ENCODE peak calls at places on chromosomes 2 and 18, in five cellular contexts. One of them, this sample, is unnamed. For H3K36me3, the result is how much of the 10 kb centered on the place peaks cover.

GRCh38 chr18:74250131-74250530 is 41.6 kb downstream of the CYB5A start:
- DNase-seq in body of pancreas: no peak
- DNase-seq in thyroid gland: no peak
- DNase-seq in HCT116: no peak
- DNase-seq in thoracic aorta: no peak
- DNase-seq in this sample: no peak

GRCh38 chr2:238567067-238567855 is 140.5 kb downstream of the ASB1 start:
- DNase-seq in body of pancreas: no peak
- DNase-seq in thyroid gland: no peak
- DNase-seq in HCT116: no peak
- DNase-seq in thoracic aorta: no peak
- DNase-seq in this sample: no peak

GRCh38 chr2:188746727-188747126 is 227.4 kb upstream of the COL3A1 start:
- DNase-seq in body of pancreas: no peak
- DNase-seq in thyroid gland: no peak
- DNase-seq in HCT116: no peak
- DNase-seq in thoracic aorta: no peak
- DNase-seq in this sample: no peak

GRCh38 chr2:239830066-239830717 is 194.9 kb downstream of the NDUFA10 start:
- DNase-seq in body of pancreas: no peak
- DNase-seq in thyroid gland: no peak
- DNase-seq in HCT116: no peak
- DNase-seq in thoracic aorta: no peak
- DNase-seq in this sample: no peak

GRCh38 chr2:56812432-56812831 is 628.6 kb downstream of the CCDC85A start:
- DNase-seq in body of pancreas: no peak
- DNase-seq in thyroid gland: no peak
- DNase-seq in HCT116: no peak
- DNase-seq in thoracic aorta: no peak
- DNase-seq in this sample: no peak

GRCh38 chr2:221817878-221818277 is 245.8 kb upstream of the EPHA4 start:
- DNase-seq in body of pancreas: no peak
- DNase-seq in thyroid gland: no peak
- DNase-seq in HCT116: no peak
- DNase-seq in thoracic aorta: no peak
- DNase-seq in this sample: no peak

GRCh38 chr2:174340400-174341300 is 5.9 kb downstream of the SP9 start:
- DNase-seq in body of pancreas: no peak
- DNase-seq in thyroid gland: no peak
- DNase-seq in HCT116: no peak
- DNase-seq in thoracic aorta: no peak
- DNase-seq in this sample: no peak

GRCh38 chr2:88540346-88540745 is 86.9 kb downstream of the EIF2AK3 start:
- DNase-seq in body of pancreas: no peak
- DNase-seq in thyroid gland: no peak
- DNase-seq in HCT116: no peak
- DNase-seq in thoracic aorta: no peak
- DNase-seq in this sample: no peak

GRCh38 chr2:15914981-15915380 is 25.4 kb upstream of the MYCN start:
- DNase-seq in body of pancreas: no peak
- DNase-seq in thyroid gland: no peak
- DNase-seq in HCT116: no peak
- DNase-seq in thoracic aorta: no peak
- DNase-seq in this sample: no peak

GRCh38 chr18:5630057-5630765 is 86.4 kb upstream of the EPB41L3 start:
- DNase-seq in body of pancreas: peak
- DNase-seq in thyroid gland: peak
- DNase-seq in HCT116: no peak
- DNase-seq in thoracic aorta: no peak
- DNase-seq in this sample: no peak

GRCh38 chr2:47422016-47422415 is 19.1 kb downstream of the MSH2 start:
- DNase-seq in body of pancreas: no peak
- DNase-seq in thyroid gland: no peak
- DNase-seq in HCT116: no peak
- DNase-seq in thoracic aorta: no peak
- DNase-seq in this sample: no peak

GRCh38 chr2:70496819-70497218 is 56.8 kb downstream of the TGFA start:
- DNase-seq in body of pancreas: no peak
- DNase-seq in thyroid gland: no peak
- DNase-seq in HCT116: no peak
- DNase-seq in thoracic aorta: no peak
- DNase-seq in this sample: no peak

GRCh38 chr2:198309673-198310280 is 505.4 kb downstream of the PLCL1 start:
- DNase-seq in body of pancreas: peak
- DNase-seq in thyroid gland: peak
- DNase-seq in HCT116: peak
- DNase-seq in thoracic aorta: no peak
- DNase-seq in this sample: peak

GRCh38 chr18:7757175-7757574 is 190.1 kb downstream of the PTPRM start:
- DNase-seq in body of pancreas: no peak
- DNase-seq in thyroid gland: no peak
- DNase-seq in HCT116: no peak
- DNase-seq in thoracic aorta: no peak
- DNase-seq in this sample: no peak

GRCh38 chr18:78080081-78080480 is 830.4 kb downstream of the GALR1 start:
- DNase-seq in body of pancreas: no peak
- DNase-seq in thyroid gland: no peak
- DNase-seq in HCT116: no peak
- DNase-seq in thoracic aorta: no peak
- DNase-seq in this sample: no peak

GRCh38 chr2:197011777-197012641 is 85.5 kb upstream of the PGAP1 start:
- DNase-seq in body of pancreas: peak
- DNase-seq in thyroid gland: peak
- DNase-seq in HCT116: peak
- DNase-seq in thoracic aorta: no peak
- DNase-seq in this sample: peak

GRCh38 chr2:202178342-202178958 is 59.9 kb downstream of the SUMO1 start:
- DNase-seq in body of pancreas: peak
- DNase-seq in thyroid gland: peak
- DNase-seq in HCT116: peak
- DNase-seq in thoracic aorta: peak
- DNase-seq in this sample: peak

GRCh38 chr2:159736048-159736447 is 23.7 kb downstream of the MARCHF7 start:
- DNase-seq in body of pancreas: no peak
- DNase-seq in thyroid gland: no peak
- DNase-seq in HCT116: no peak
- DNase-seq in thoracic aorta: no peak
- DNase-seq in this sample: no peak

GRCh38 chr2:170554278-170554955 is 160.7 kb upstream of the SP5 start:
- DNase-seq in body of pancreas: peak
- DNase-seq in thyroid gland: peak
- DNase-seq in HCT116: no peak
- DNase-seq in thoracic aorta: peak
- DNase-seq in this sample: no peak

GRCh38 chr2:11835403-11835802 is 89.0 kb downstream of the LPIN1 start:
- DNase-seq in body of pancreas: no peak
- DNase-seq in thyroid gland: no peak
- DNase-seq in HCT116: no peak
- DNase-seq in thoracic aorta: no peak
- DNase-seq in this sample: no peak

GRCh38 chr18:3794537-3795348 is 344.8 kb downstream of the TGIF1 start:
- DNase-seq in body of pancreas: peak
- DNase-seq in thyroid gland: no peak
- DNase-seq in HCT116: no peak
- DNase-seq in thoracic aorta: no peak
- DNase-seq in this sample: no peak

GRCh38 chr2:64626963-64627760 is 26.6 kb downstream of the SERTAD2 start:
- DNase-seq in body of pancreas: no peak
- DNase-seq in thyroid gland: peak
- DNase-seq in HCT116: no peak
- DNase-seq in thoracic aorta: no peak
- DNase-seq in this sample: no peak

GRCh38 chr18:63363951-63364350 is 3.1 kb downstream of the KDSR start:
- DNase-seq in body of pancreas: no peak
- DNase-seq in thyroid gland: no peak
- DNase-seq in HCT116: no peak
- DNase-seq in thoracic aorta: no peak
- DNase-seq in this sample: peak

GRCh38 chr18:48133675-48134251 is 203.3 kb upstream of the SMAD2 start:
- DNase-seq in body of pancreas: peak
- DNase-seq in thyroid gland: peak
- DNase-seq in HCT116: no peak
- DNase-seq in thoracic aorta: no peak
- DNase-seq in this sample: no peak

GRCh38 chr2:4556136-4556535 is 852.8 kb downstream of the DCDC2C start:
- DNase-seq in body of pancreas: no peak
- DNase-seq in thyroid gland: no peak
- DNase-seq in HCT116: no peak
- DNase-seq in thoracic aorta: no peak
- DNase-seq in this sample: no peak

GRCh38 chr2:84830095-84830494 is 50.8 kb downstream of the TRABD2A start:
- DNase-seq in body of pancreas: no peak
- DNase-seq in thyroid gland: peak
- DNase-seq in HCT116: no peak
- DNase-seq in thoracic aorta: no peak
- DNase-seq in this sample: no peak

GRCh38 chr2:38376346-38376682 is 759 bp downstream of the ATL2 start:
- DNase-seq in body of pancreas: no peak
- DNase-seq in thyroid gland: no peak
- DNase-seq in HCT116: peak
- DNase-seq in thoracic aorta: no peak
- DNase-seq in this sample: peak

GRCh38 chr18:28884304-28884703 is 707.4 kb upstream of the CDH2 start:
- DNase-seq in body of pancreas: no peak
- DNase-seq in thyroid gland: no peak
- DNase-seq in HCT116: no peak
- DNase-seq in thoracic aorta: no peak
- DNase-seq in this sample: no peak

GRCh38 chr2:217316743-217317142 is 456.9 kb upstream of the TNP1 start:
- DNase-seq in body of pancreas: no peak
- DNase-seq in thyroid gland: no peak
- DNase-seq in HCT116: no peak
- DNase-seq in thoracic aorta: no peak
- DNase-seq in this sample: no peak

GRCh38 chr2:181239400-181239799 is 217.8 kb upstream of the ITGA4 start:
- DNase-seq in body of pancreas: no peak
- DNase-seq in thyroid gland: no peak
- DNase-seq in HCT116: peak
- DNase-seq in thoracic aorta: no peak
- DNase-seq in this sample: peak

GRCh38 chr2:187404431-187405110 is 43.5 kb downstream of the CALCRL start:
- DNase-seq in body of pancreas: no peak
- DNase-seq in thyroid gland: no peak
- DNase-seq in HCT116: no peak
- DNase-seq in thoracic aorta: no peak
- DNase-seq in this sample: no peak

DNA sequence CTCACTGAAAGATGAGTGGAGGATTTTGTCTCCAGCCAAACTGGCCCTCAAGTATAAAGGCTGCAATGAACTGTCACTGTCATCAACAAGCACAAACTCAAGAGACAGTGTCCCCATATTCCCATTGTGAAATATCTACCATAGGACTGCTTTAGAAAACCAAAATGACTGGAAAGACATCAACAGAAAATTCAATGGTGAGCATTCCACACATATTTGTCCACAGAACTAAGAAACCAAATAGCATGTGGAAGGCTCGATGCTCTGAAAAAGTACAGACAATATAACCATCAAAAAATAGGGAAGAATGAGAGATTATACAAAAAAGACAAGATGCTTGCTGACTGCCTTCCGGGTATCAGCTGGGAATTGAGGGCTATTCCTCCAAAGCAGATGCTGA is 37.6 kb downstream of the TGFBRAP1 start:
- DNase-seq in body of pancreas: no peak
- DNase-seq in thyroid gland: no peak
- DNase-seq in HCT116: no peak
- DNase-seq in thoracic aorta: no peak
- DNase-seq in this sample: no peak
- H3K36me3 ChIP-seq in body of pancreas: under half
- H3K36me3 ChIP-seq in thyroid gland: under half
- H3K36me3 ChIP-seq in HCT116: under half
- H3K36me3 ChIP-seq in thoracic aorta: under half
- H3K36me3 ChIP-seq in this sample: half or more

GRCh38 chr2:143732931-143733330 is 603.7 kb downstream of the ARHGAP15 start:
- DNase-seq in body of pancreas: no peak
- DNase-seq in thyroid gland: no peak
- DNase-seq in HCT116: no peak
- DNase-seq in thoracic aorta: no peak
- DNase-seq in this sample: no peak
- H3K4me3 ChIP-seq in body of pancreas: no peak
- H3K4me3 ChIP-seq in thyroid gland: no peak
- H3K4me3 ChIP-seq in HCT116: no peak
- H3K4me3 ChIP-seq in thoracic aorta: no peak
- H3K4me3 ChIP-seq in this sample: no peak

GRCh38 chr18:13278231-13278630 is 59.7 kb downstream of the LDLRAD4 start:
- DNase-seq in body of pancreas: no peak
- DNase-seq in thyroid gland: no peak
- DNase-seq in HCT116: no peak
- DNase-seq in thoracic aorta: no peak
- DNase-seq in this sample: no peak
- H3K36me3 ChIP-seq in body of pancreas: under half
- H3K36me3 ChIP-seq in thyroid gland: under half
- H3K36me3 ChIP-seq in HCT116: under half
- H3K36me3 ChIP-seq in thoracic aorta: under half
- H3K36me3 ChIP-seq in this sample: under half

GRCh38 chr2:25340340-25340886 is 1.3 kb downstream of the DNMT3A start:
- DNase-seq in body of pancreas: peak
- DNase-seq in thyroid gland: peak
- DNase-seq in HCT116: no peak
- DNase-seq in thoracic aorta: no peak
- DNase-seq in this sample: no peak
- H3K4me3 ChIP-seq in body of pancreas: peak
- H3K4me3 ChIP-seq in thyroid gland: peak
- H3K4me3 ChIP-seq in HCT116: peak
- H3K4me3 ChIP-seq in thoracic aorta: peak
- H3K4me3 ChIP-seq in this sample: no peak

GRCh38 chr2:237092920-237093781 is 7.5 kb downstream of the COPS8 start:
- DNase-seq in body of pancreas: peak
- DNase-seq in thyroid gland: no peak
- DNase-seq in HCT116: peak
- DNase-seq in thoracic aorta: no peak
- DNase-seq in this sample: no peak
- H3K36me3 ChIP-seq in body of pancreas: under half
- H3K36me3 ChIP-seq in thyroid gland: under half
- H3K36me3 ChIP-seq in HCT116: under half
- H3K36me3 ChIP-seq in thoracic aorta: under half
- H3K36me3 ChIP-seq in this sample: half or more

This sample was measured in CD4-positive, CD25-positive, alpha-beta regulatory T cell.